ENCODE peak calls at places on chromosomes 3 and 15, in eight cellular contexts. D is amygdala; X is activated CD4-positive, alpha-beta T cell treated with anti-CD3 and anti-CD28 coated beads, Interleukin-2, amount 50 U/mL, for 24 hours; Y is stimulated activated CD4-positive, alpha-beta T cell treated with anti-CD3 and anti-CD28 coated beads, Interleukin-1b, Interleukin-23, amount 100 ng/mL, for 48 hours; H is GM04504; V is CD4-positive, alpha-beta T cell; G is body of pancreas; R is foreskin keratinocyte. Q is an unnamed sample.

GRCh38 chr3:126287536-126288181 is 69.5 kb downstream of the KLF15 start:
- DNase-seq in H (no peak), G (peak), D (peak), X (no peak), Y (no peak), V (no peak), R (peak), Q (peak)

GRCh38 chr3:122913539-122914100 is 113.9 kb downstream of the SEMA5B start:
- DNase-seq in H (no peak), D (no peak), R (no peak), X (no peak), Y (no peak), G (no peak), V (no peak), Q (no peak)

GRCh38 chr3:13012228-13012691 is 61.0 kb downstream of the IQSEC1 start:
- DNase-seq in Y (peak), R (no peak), X (no peak), D (peak), V (no peak), H (no peak), G (peak), Q (no peak)

GRCh38 chr15:86568378-86568777 is 488.7 kb downstream of the AGBL1 start:
- DNase-seq in H (no peak), V (no peak), G (no peak), D (no peak), Y (no peak), X (no peak), R (no peak), Q (no peak)

GRCh38 chr3:133944181-133944580 is 48.5 kb upstream of the RAB6B start:
- DNase-seq in H (no peak), G (no peak), D (no peak), R (no peak), X (no peak), Y (no peak), V (no peak), Q (no peak)

GRCh38 chr3:146164951-146165350 is 4.0 kb upstream of the PLOD2 start:
- DNase-seq in V (no peak), G (no peak), D (no peak), X (no peak), R (peak), Y (no peak), H (no peak), Q (no peak)

GRCh38 chr15:71562251-71562650 is 248.1 kb upstream of the NR2E3 start:
- DNase-seq in X (no peak), Y (no peak), R (peak), G (no peak), D (no peak), H (no peak), V (no peak), Q (no peak)

GRCh38 chr15:68592548-68592947 is 13.8 kb downstream of the CORO2B start:
- DNase-seq in Y (no peak), D (no peak), V (no peak), G (no peak), H (no peak), X (no peak), R (no peak), Q (no peak)

GRCh38 chr3:76570436-76571057 is 469.4 kb upstream of the ROBO2 start:
- DNase-seq in Y (no peak), X (no peak), R (no peak), D (no peak), V (no peak), G (no peak), H (no peak), Q (no peak)

GRCh38 chr3:29333520-29333919 is 52.6 kb downstream of the RBMS3 start:
- DNase-seq in Y (no peak), H (peak), D (no peak), X (no peak), R (peak), V (no peak), G (no peak), Q (no peak)

GRCh38 chr3:197942956-197943556 is 6.9 kb upstream of the RPL35A start:
- DNase-seq in R (no peak), X (no peak), G (no peak), Y (no peak), D (no peak), V (no peak), H (no peak), Q (no peak)

GRCh38 chr3:62758296-62759066 is 116.7 kb downstream of the CADPS start:
- DNase-seq in X (no peak), G (no peak), Y (no peak), H (no peak), R (no peak), V (no peak), D (no peak), Q (no peak)

GRCh38 chr15:40265355-40265754 is 17.5 kb downstream of the ANKRD63 start:
- DNase-seq in V (no peak), Y (no peak), R (no peak), H (no peak), X (no peak), G (no peak), D (no peak), Q (no peak)

GRCh38 chr3:10495003-10495402 is 10.4 kb downstream of the ATP2B2 start:
- DNase-seq in V (no peak), G (peak), R (peak), D (no peak), Y (no peak), H (no peak), X (no peak), Q (peak)

GRCh38 chr3:134665243-134665642 is 14.4 kb upstream of the KY start:
- DNase-seq in Y (no peak), R (no peak), X (no peak), V (no peak), G (no peak), D (no peak), H (no peak), Q (no peak)

GRCh38 chr15:29035571-29036285 is 150.0 kb downstream of the APBA2 start:
- DNase-seq in H (no peak), R (no peak), G (peak), X (no peak), Y (no peak), D (no peak), V (no peak), Q (no peak)

GRCh38 chr3:101873619-101874018 is 24.3 kb downstream of the NFKBIZ start:
- DNase-seq in R (no peak), D (no peak), V (no peak), Y (no peak), G (no peak), X (no peak), H (no peak), Q (no peak)

GRCh38 chr15:90099868-90100854 is 2.1 kb downstream of the IDH2 start:
- DNase-seq in Y (no peak), V (no peak), X (no peak), G (peak), H (peak), R (peak), D (peak), Q (peak)

GRCh38 chr3:162769559-162769958 is 1273.0 kb downstream of the OTOL1 start:
- DNase-seq in Y (no peak), V (no peak), G (no peak), H (no peak), R (no peak), X (no peak), D (no peak), Q (no peak)

GRCh38 chr15:70856177-70856883 is 2.4 kb upstream of the LARP6 start:
- DNase-seq in V (no peak), G (no peak), X (no peak), Y (no peak), H (no peak), D (no peak), R (peak), Q (no peak)

GRCh38 chr15:41610048-41610447 is 50.2 kb upstream of the MGA start:
- DNase-seq in D (no peak), V (no peak), R (peak), Y (no peak), X (no peak), H (no peak), G (no peak), Q (no peak)

GRCh38 chr3:51712020-51712385 is 5.1 kb downstream of the GRM2 start:
- DNase-seq in D (no peak), X (no peak), H (no peak), Y (no peak), G (no peak), R (no peak), V (no peak), Q (no peak)

GRCh38 chr3:195893121-195893449 is 15.3 kb downstream of the TNK2 start:
- DNase-seq in Y (no peak), V (no peak), D (peak), X (no peak), H (no peak), R (no peak), G (peak), Q (no peak)

GRCh38 chr3:151460240-151460639 is 621 bp downstream of the IGSF10 start:
- DNase-seq in G (no peak), R (peak), Y (no peak), H (no peak), D (no peak), X (no peak), V (no peak), Q (no peak)

GRCh38 chr15:50261979-50262378 is 3.5 kb downstream of the HDC start:
- DNase-seq in D (no peak), G (no peak), H (no peak), R (no peak), V (no peak), X (no peak), Y (peak), Q (no peak)

GRCh38 chr3:113287111-113287817 is 75.9 kb downstream of the BOC start:
- DNase-seq in H (peak), R (peak), D (no peak), X (no peak), G (no peak), V (no peak), Y (no peak), Q (no peak)

GRCh38 chr3:15331072-15331605 is 1.2 kb downstream of the SH3BP5 start:
- DNase-seq in Y (no peak), D (no peak), R (no peak), X (no peak), V (no peak), G (no peak), H (no peak), Q (no peak)